ENCODE peak calls at places on chromosomes 3 and 15, in eight cellular contexts. T is psoas muscle, V is upper lobe of left lung, K is mesothelial cell of epicardium, W is left lung, H is endodermal cell, C is GM12878, P is neural crest cell. L is an unnamed sample.

GRCh38 chr15:43920201-43920600 is 93.4 kb downstream of the WDR76 start:
- DNase-seq in T (no peak), V (no peak), K (no peak), W (no peak), H (no peak), C (no peak), P (no peak), L (no peak)

GRCh38 chr3:181329024-181329423 is 339.5 kb upstream of the DNAJC19 start:
- DNase-seq in T (no peak), V (no peak), K (no peak), W (no peak), H (no peak), C (no peak), P (no peak), L (no peak)

GRCh38 chr3:13150624-13151023 is 77.4 kb upstream of the IQSEC1 start:
- DNase-seq in T (no peak), V (no peak), K (no peak), W (no peak), H (peak), C (no peak), P (no peak), L (no peak)

GRCh38 chr3:8975081-8976020 is 12.1 kb upstream of the RAD18 start:
- DNase-seq in T (no peak), V (peak), K (no peak), W (no peak), H (no peak), C (no peak), P (no peak), L (no peak)

GRCh38 chr15:45401665-45402161 is 23.4 kb upstream of the GATM start:
- DNase-seq in T (no peak), V (no peak), K (peak), W (no peak), H (no peak), C (no peak), P (no peak), L (no peak)

GRCh38 chr3:71057526-71057894 is 526.0 kb downstream of the FOXP1 start:
- DNase-seq in T (no peak), V (no peak), K (no peak), W (no peak), H (no peak), C (no peak), P (no peak), L (no peak)

GRCh38 chr15:90211440-90212168 is 10.5 kb downstream of the SEMA4B start:
- DNase-seq in T (no peak), V (no peak), K (no peak), W (peak), H (no peak), C (no peak), P (no peak), L (no peak)

GRCh38 chr15:66603301-66604179 is 37.7 kb upstream of the LCTL start:
- DNase-seq in T (peak), V (peak), K (peak), W (peak), H (peak), C (no peak), P (peak), L (no peak)

GRCh38 chr15:60865507-60865906 is 363.6 kb downstream of the RORA start:
- DNase-seq in T (no peak), V (no peak), K (no peak), W (no peak), H (no peak), C (no peak), P (no peak), L (no peak)

GRCh38 chr15:78906310-78906608 is 33.6 kb downstream of the MORF4L1 start:
- DNase-seq in T (peak), V (no peak), K (no peak), W (no peak), H (no peak), C (no peak), P (no peak), L (peak)

GRCh38 chr3:57992430-57993213 is 15.6 kb upstream of the FLNB start:
- DNase-seq in T (no peak), V (no peak), K (no peak), W (no peak), H (peak), C (no peak), P (no peak), L (no peak)

GRCh38 chr15:60120100-60120499 is 116.0 kb downstream of the FOXB1 start:
- DNase-seq in T (no peak), V (no peak), K (no peak), W (no peak), H (peak), C (no peak), P (no peak), L (no peak)

GRCh38 chr15:39110336-39110735 is 470.5 kb upstream of the THBS1 start:
- DNase-seq in T (no peak), V (no peak), K (no peak), W (no peak), H (no peak), C (no peak), P (no peak), L (no peak)

GRCh38 chr3:160217675-160218074 is 7.5 kb upstream of the C3orf80 start:
- DNase-seq in T (no peak), V (no peak), K (no peak), W (no peak), H (no peak), C (no peak), P (no peak), L (no peak)

GRCh38 chr3:72655151-72655551 is 193.1 kb downstream of the SHQ1 start:
- DNase-seq in T (no peak), V (peak), K (no peak), W (no peak), H (peak), C (no peak), P (peak), L (no peak)

GRCh38 chr15:29383367-29383766 is 113.7 kb upstream of the NSMCE3 start:
- DNase-seq in T (no peak), V (no peak), K (no peak), W (no peak), H (no peak), C (no peak), P (no peak), L (no peak)

DNA sequence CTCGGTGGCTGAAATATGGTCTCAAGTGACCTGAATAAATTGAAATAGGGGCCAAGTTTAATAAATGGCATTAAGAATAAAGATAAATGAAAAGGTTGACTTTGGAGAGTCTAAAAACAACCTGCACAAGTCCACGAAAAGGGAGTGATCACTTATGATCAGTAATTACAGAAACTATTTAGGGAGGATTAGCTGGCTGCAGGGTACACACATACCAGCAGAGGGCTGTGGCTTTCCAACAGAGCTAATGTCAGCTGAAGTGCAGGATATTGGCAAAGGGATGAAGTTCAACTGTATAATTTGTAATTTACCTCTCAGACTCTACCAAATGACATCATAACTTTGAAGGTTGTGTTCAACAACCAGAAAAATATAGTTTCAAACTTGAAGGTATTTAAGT is 86.8 kb downstream of the SYNPR start:
- DNase-seq in T (no peak), V (no peak), K (no peak), W (no peak), H (peak), C (no peak), P (no peak), L (no peak)
- TF ChIP-seq CTCF in T (peak), V (peak), K (peak), W (no peak), H (peak), C (peak), P (peak), L (no peak)

GRCh38 chr3:45892161-45892560 is 5.8 kb downstream of the CCR9 start:
- DNase-seq in T (no peak), V (no peak), K (no peak), W (no peak), H (no peak), C (no peak), P (no peak), L (no peak)
- TF ChIP-seq CTCF in T (no peak), V (no peak), K (no peak), W (no peak), H (no peak), C (no peak), P (no peak), L (no peak)

DNA sequence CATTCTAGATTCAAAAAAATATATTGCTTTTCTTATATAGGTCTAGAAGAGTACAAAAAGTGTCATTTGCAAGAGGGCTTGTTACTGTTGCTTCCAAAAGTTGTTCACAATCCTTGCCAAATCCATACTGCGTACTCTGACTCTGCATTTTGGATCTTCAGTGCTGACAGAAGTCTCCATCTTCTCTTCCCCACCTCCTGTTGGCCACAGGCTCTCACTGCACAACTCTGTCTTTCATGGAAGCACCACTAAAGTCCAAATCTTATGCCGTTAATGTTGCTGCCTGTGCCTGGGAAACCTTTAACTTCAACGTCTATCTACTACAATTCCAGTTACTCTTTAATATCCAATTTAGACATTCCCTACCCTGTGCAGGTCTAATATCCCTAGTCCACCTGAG is 419.9 kb downstream of the NR2F2 start:
- DNase-seq in T (no peak), V (no peak), K (no peak), W (no peak), H (no peak), C (no peak), P (no peak), L (no peak)
- TF ChIP-seq CTCF in T (no peak), V (no peak), K (no peak), W (no peak), H (peak), C (no peak), P (peak), L (no peak)

GRCh38 chr15:51917493-51917892 is 54.1 kb downstream of the LEO1 start:
- DNase-seq in T (no peak), V (no peak), K (no peak), W (peak), H (peak), C (no peak), P (no peak), L (no peak)
- TF ChIP-seq CTCF in T (no peak), V (peak), K (no peak), W (no peak), H (peak), C (peak), P (peak), L (no peak)

GRCh38 chr3:120140098-120140742 is 46.0 kb upstream of the GSK3B start:
- DNase-seq in T (no peak), V (peak), K (no peak), W (no peak), H (no peak), C (no peak), P (no peak), L (no peak)

GRCh38 chr3:120142236-120142635 is 48.0 kb upstream of the GSK3B start:
- DNase-seq in T (no peak), V (no peak), K (no peak), W (no peak), H (no peak), C (no peak), P (no peak), L (no peak)

GRCh38 chr3:120139140-120139539 is 44.9 kb upstream of the GSK3B start:
- DNase-seq in T (no peak), V (no peak), K (no peak), W (no peak), H (no peak), C (no peak), P (no peak), L (no peak)

GRCh38 chr3:120137548-120137947 is 43.3 kb upstream of the GSK3B start:
- DNase-seq in T (no peak), V (no peak), K (no peak), W (no peak), H (no peak), C (no peak), P (no peak), L (no peak)
- TF ChIP-seq CTCF in T (peak), V (no peak), K (no peak), W (no peak), H (peak), C (no peak), P (no peak), L (no peak)

DNA sequence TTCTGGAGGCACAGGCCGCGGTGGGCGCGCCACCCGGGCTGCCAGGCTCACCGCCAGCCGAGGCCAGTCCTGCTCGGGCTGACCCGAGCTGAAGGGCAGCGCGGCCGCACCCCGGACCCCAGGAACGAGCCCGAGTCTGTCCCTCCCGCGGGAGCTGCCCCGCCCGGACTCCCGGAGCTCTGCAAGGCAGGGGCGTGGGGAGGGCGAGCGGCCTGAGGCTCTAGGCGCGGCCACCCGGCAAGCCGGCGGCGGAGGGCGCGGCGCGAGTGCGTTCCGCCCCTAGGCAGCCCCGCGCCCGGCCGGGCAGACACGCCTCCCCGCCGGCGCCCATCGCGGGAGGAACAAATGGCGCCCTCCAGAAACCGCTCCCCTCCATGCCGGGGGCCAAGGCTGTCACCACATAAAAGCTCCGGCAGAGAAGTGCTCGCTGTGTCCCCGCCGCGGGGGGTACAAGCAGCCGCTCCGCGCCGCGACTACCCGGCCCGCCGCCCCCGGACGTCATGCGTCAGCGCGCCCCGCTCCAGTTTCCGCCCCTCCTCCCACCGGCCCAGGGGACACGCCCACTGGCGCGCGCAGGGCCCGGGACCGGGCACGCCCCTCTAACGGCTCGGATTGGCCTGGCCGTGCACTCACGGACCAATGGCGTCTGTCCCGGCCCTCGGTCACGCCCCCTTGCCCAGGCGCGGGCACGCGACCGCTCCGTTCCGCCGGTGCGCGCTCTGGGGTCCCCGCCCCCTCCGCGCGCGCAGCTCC is 483 bp upstream of the KLF13 start:
- DNase-seq in T (peak), V (peak), K (peak), W (peak), H (peak), C (peak), P (peak), L (peak)
- TF ChIP-seq CTCF in T (no peak), V (peak), K (no peak), W (no peak), H (no peak), C (no peak), P (no peak), L (no peak)

GRCh38 chr3:83189634-83190033 is 1428.2 kb upstream of the GBE1 start:
- DNase-seq in T (no peak), V (no peak), K (no peak), W (no peak), H (no peak), C (no peak), P (no peak), L (no peak)

GRCh38 chr3:83193526-83193925 is 1432.1 kb upstream of the GBE1 start:
- DNase-seq in T (no peak), V (no peak), K (no peak), W (no peak), H (no peak), C (no peak), P (no peak), L (no peak)

GRCh38 chr3:83195243-83195642 is 1433.8 kb upstream of the GBE1 start:
- DNase-seq in T (no peak), V (no peak), K (no peak), W (no peak), H (no peak), C (no peak), P (no peak), L (no peak)
- TF ChIP-seq CTCF in T (no peak), V (no peak), K (no peak), W (no peak), H (no peak), C (no peak), P (no peak), L (no peak)

GRCh38 chr3:36792342-36792741 is 28.0 kb upstream of the DCLK3 start:
- DNase-seq in T (no peak), V (peak), K (no peak), W (no peak), H (peak), C (no peak), P (peak), L (no peak)
- TF ChIP-seq CTCF in T (no peak), V (no peak), K (no peak), W (no peak), H (peak), C (peak), P (peak), L (no peak)

L was measured in omental fat pad.